ENCODE peak calls at places on chromosomes 16 and 17, in ten cellular contexts. E is BE2C; L is progenitor cell of endocrine pancreas; C is left cardiac atrium; M is myocyte; I is pancreas; N is activated gamma-delta T cell treated with Interleukin-2 at 50 U/mL for 16 hours; Q is stimulated activated CD8-positive, alpha-beta memory T cell treated with anti-CD3 and anti-CD28 coated beads, Interleukin-4, amount 100 ng/mL, for 4 hours; K is G401; W is naive thymus-derived CD8-positive, alpha-beta T cell. G is an unnamed sample.
A peak's percentile ranks its signal among the peaks of the same experiment; 100 is the strongest.

GRCh38 chr16:67518676-67519075 is 10.0 kb upstream of the RIPOR1 start:
- DNase-seq in W (no peak), K (no peak), I (no peak), N (no peak), L (no peak), Q (no peak), C (no peak), M (no peak), E (no peak), G (no peak)

GRCh38 chr17:18324140-18325049 is 9.3 kb downstream of the SMCR8 start:
- DNase-seq in Q (no peak), C (peak; percentile 31), N (no peak), M (no peak), I (no peak), L (no peak), W (no peak), K (peak; percentile 91), E (no peak), G (no peak)

GRCh38 chr17:50908860-50909764 is 43.0 kb upstream of the TOB1 start:
- DNase-seq in L (peak; percentile 28), K (no peak), M (no peak), Q (no peak), E (no peak), C (peak; percentile 59), N (peak; percentile 29), W (peak; percentile 55), I (peak; percentile 96), G (no peak)

GRCh38 chr16:67897231-67897630 is 4.2 kb downstream of the PSKH1 start:
- DNase-seq in Q (no peak), I (no peak), E (no peak), K (peak; percentile 36), L (no peak), M (no peak), C (peak; percentile 68), N (no peak), W (no peak), G (no peak)

GRCh38 chr16:85625053-85625452 is 11.9 kb downstream of the GSE1 start:
- DNase-seq in K (peak; percentile 68), Q (no peak), M (no peak), I (no peak), E (peak; percentile 78), N (no peak), W (no peak), L (no peak), C (no peak), G (no peak)

GRCh38 chr16:66947302-66948033 is 12.2 kb downstream of the CES2 start:
- DNase-seq in Q (peak; percentile 58), W (peak; percentile 62), E (peak; percentile 78), L (peak; percentile 63), N (peak; percentile 85), K (peak; percentile 92), C (peak; percentile 84), I (peak; percentile 72), M (peak; percentile 92), G (peak; percentile 86)

GRCh38 chr16:80708823-80709222 is 95.6 kb downstream of the CDYL2 start:
- DNase-seq in W (no peak), E (no peak), N (no peak), C (no peak), I (no peak), K (no peak), Q (no peak), L (no peak), M (no peak), G (no peak)

GRCh38 chr17:83186751-83187421 is 107.5 kb downstream of the METRNL start:
- DNase-seq in I (peak; percentile 23), N (no peak), C (no peak), K (no peak), L (no peak), Q (no peak), M (no peak), E (no peak), W (no peak), G (peak; percentile 0)

GRCh38 chr16:67283039-67283825 is 3.9 kb downstream of the PLEKHG4 start:
- DNase-seq in I (no peak), L (no peak), N (no peak), W (no peak), Q (no peak), M (no peak), K (no peak), E (no peak), C (no peak), G (no peak)

GRCh38 chr17:35804658-35805192 is 4.6 kb upstream of the TAF15 start:
- DNase-seq in Q (no peak), I (no peak), W (no peak), C (no peak), K (peak; percentile 79), M (peak; percentile 90), N (peak; percentile 21), L (no peak), E (peak; percentile 63), G (no peak)

GRCh38 chr17:43226393-43226792 is 2.0 kb downstream of the CCDC200 start:
- DNase-seq in Q (no peak), K (no peak), M (no peak), W (no peak), C (no peak), L (no peak), E (no peak), I (no peak), N (no peak), G (no peak)

GRCh38 chr16:24598777-24599437 is 59.5 kb downstream of the RBBP6 start:
- DNase-seq in C (no peak), Q (no peak), K (no peak), M (no peak), E (no peak), W (no peak), N (no peak), I (no peak), L (no peak), G (no peak)

GRCh38 chr17:5563451-5563850 is 20.9 kb downstream of the NLRP1 start:
- DNase-seq in I (no peak), K (no peak), N (no peak), E (no peak), C (no peak), W (no peak), Q (no peak), L (no peak), M (no peak), G (no peak)

GRCh38 chr17:69757794-69758430 is 317.1 kb upstream of the KCNJ16 start:
- DNase-seq in Q (no peak), I (no peak), L (no peak), K (no peak), E (no peak), M (peak; percentile 37), W (no peak), C (no peak), N (no peak), G (no peak)

GRCh38 chr16:67939507-67940435 is 3.1 kb upstream of the PSMB10 start:
- DNase-seq in C (no peak), I (peak; percentile 84), E (no peak), L (no peak), Q (peak; percentile 7), N (peak; percentile 37), M (peak; percentile 36), K (no peak), W (peak; percentile 37), G (no peak)

GRCh38 chr17:924711-925480 is 54.7 kb downstream of the NXN start:
- DNase-seq in C (no peak), E (no peak), N (no peak), M (peak; percentile 24), K (no peak), I (no peak), W (no peak), Q (no peak), L (no peak), G (no peak)

G was measured in stimulated activated effector memory CD8-positive, alpha-beta T cell treated with anti-CD3 and anti-CD28 coated beads, Interleukin-12 subunit alpha, Interleukin-12 subunit beta, amount 100 ng/mL, for 72 hours.